ENCODE peak calls at places on chromosomes 12 and 14, in eight cellular contexts. E is body of pancreas; K is kidney; R is ovary; V is mucosa of descending colon; X is right atrium auricular region; A is heart left ventricle; C is CD8-positive, alpha-beta T cell. W is an unnamed sample. For H3K4me1, the result is how much of the 10 kb centered on the place peaks cover.

GRCh38 chr14:74915426-74915825 is 7.6 kb downstream of the RPS6KL1 start:
- DNase-seq in E (no peak), K (no peak), R (no peak), V (no peak), X (no peak), A (no peak), C (no peak), W (no peak)

GRCh38 chr12:52358575-52359350 is 8.5 kb downstream of the KRT85 start:
- DNase-seq in E (no peak), K (no peak), R (no peak), V (no peak), X (no peak), A (no peak), C (peak), W (no peak)

GRCh38 chr14:69010632-69011031 is 31.5 kb upstream of the ACTN1 start:
- DNase-seq in E (no peak), K (no peak), R (no peak), V (peak), X (no peak), A (no peak), C (peak), W (no peak)

GRCh38 chr12:82625523-82625922 is 61.2 kb upstream of the TMTC2 start:
- DNase-seq in E (no peak), K (no peak), R (no peak), V (no peak), X (no peak), A (no peak), C (no peak), W (no peak)

GRCh38 chr14:54814076-54814475 is 88.5 kb downstream of the GCH1 start:
- DNase-seq in E (no peak), K (no peak), R (no peak), V (no peak), X (no peak), A (no peak), C (no peak), W (peak)

GRCh38 chr12:65944637-65945036 is 120.4 kb downstream of the HMGA2 start:
- DNase-seq in E (no peak), K (no peak), R (no peak), V (no peak), X (no peak), A (no peak), C (no peak), W (no peak)

GRCh38 chr12:84757978-84758377 is 154.6 kb downstream of the SLC6A15 start:
- DNase-seq in E (no peak), K (no peak), R (no peak), V (no peak), X (no peak), A (no peak), C (no peak), W (no peak)

GRCh38 chr14:104436741-104437701 is 142.5 kb upstream of the C14orf180 start:
- DNase-seq in E (peak), K (peak), R (no peak), V (no peak), X (peak), A (peak), C (no peak), W (no peak)

GRCh38 chr12:120649442-120650248 is 9.2 kb downstream of the CABP1 start:
- DNase-seq in E (no peak), K (peak), R (no peak), V (no peak), X (no peak), A (peak), C (no peak), W (no peak)

GRCh38 chr14:53462931-53463778 is 310.0 kb upstream of the DDHD1 start:
- DNase-seq in E (no peak), K (no peak), R (no peak), V (no peak), X (no peak), A (no peak), C (no peak), W (no peak)

GRCh38 chr14:53460544-53460943 is 307.4 kb upstream of the DDHD1 start:
- DNase-seq in E (no peak), K (no peak), R (no peak), V (no peak), X (no peak), A (no peak), C (no peak), W (no peak)

GRCh38 chr14:53461823-53462222 is 308.7 kb upstream of the DDHD1 start:
- DNase-seq in E (no peak), K (no peak), R (no peak), V (no peak), X (no peak), A (no peak), C (no peak), W (no peak)

GRCh38 chr14:53458368-53458814 is 305.3 kb upstream of the DDHD1 start:
- DNase-seq in E (no peak), K (no peak), R (no peak), V (no peak), X (no peak), A (no peak), C (no peak), W (no peak)
- H3K4me3 ChIP-seq in E (no peak), K (no peak), R (no peak), V (no peak), X (no peak), A (no peak), C (no peak), W (no peak)

GRCh38 chr12:8911606-8912268 is 2.6 kb upstream of the PHC1 start:
- DNase-seq in E (no peak), K (no peak), R (no peak), V (no peak), X (no peak), A (no peak), C (no peak), W (no peak)
- H3K4me1 ChIP-seq in E (under half), K (under half), R (under half), V (under half), X (under half), A (under half), C (under half), W (under half)

DNA sequence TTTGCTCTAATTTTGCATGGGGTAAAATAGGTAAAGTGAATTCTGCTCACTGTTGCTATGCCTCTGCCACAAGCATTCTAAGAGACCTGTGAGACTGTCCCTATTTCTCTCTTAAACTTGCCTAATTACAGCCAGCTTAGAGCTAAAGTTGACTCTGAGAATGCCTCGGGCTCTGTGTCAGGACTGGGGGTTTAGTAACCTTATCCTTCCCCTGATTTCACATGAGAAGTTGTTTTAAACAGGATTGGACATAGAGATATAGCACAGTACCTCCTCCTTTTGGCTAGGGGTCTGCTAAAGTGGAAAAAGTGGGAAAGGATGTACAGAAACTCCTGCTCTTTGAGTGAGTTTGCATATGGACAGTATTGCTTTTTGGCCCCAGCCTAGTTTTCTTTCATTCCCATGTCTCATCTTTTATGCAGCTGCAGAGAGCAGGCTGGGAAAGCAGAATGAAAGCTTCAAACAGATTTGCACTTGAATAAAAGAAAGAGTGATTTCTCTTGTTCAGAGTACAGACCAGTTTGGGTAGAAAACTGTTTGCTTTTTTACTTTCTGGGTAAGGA is 122.0 kb downstream of the RAD51B start:
- DNase-seq in E (no peak), K (no peak), R (no peak), V (no peak), X (no peak), A (no peak), C (no peak), W (no peak)
- H3K4me3 ChIP-seq in E (no peak), K (no peak), R (no peak), V (no peak), X (no peak), A (no peak), C (no peak), W (no peak)

GRCh38 chr12:104581000-104581570 is 124.3 kb downstream of the CHST11 start:
- DNase-seq in E (no peak), K (no peak), R (no peak), V (no peak), X (no peak), A (no peak), C (no peak), W (no peak)

GRCh38 chr12:104578453-104578852 is 121.7 kb downstream of the CHST11 start:
- DNase-seq in E (no peak), K (no peak), R (no peak), V (no peak), X (no peak), A (no peak), C (no peak), W (no peak)

GRCh38 chr12:104576980-104577925 is 120.5 kb downstream of the CHST11 start:
- DNase-seq in E (no peak), K (no peak), R (no peak), V (no peak), X (no peak), A (no peak), C (no peak), W (no peak)

GRCh38 chr12:104582739-104583138 is 126.0 kb downstream of the CHST11 start:
- DNase-seq in E (no peak), K (no peak), R (no peak), V (no peak), X (no peak), A (no peak), C (no peak), W (no peak)

DNA sequence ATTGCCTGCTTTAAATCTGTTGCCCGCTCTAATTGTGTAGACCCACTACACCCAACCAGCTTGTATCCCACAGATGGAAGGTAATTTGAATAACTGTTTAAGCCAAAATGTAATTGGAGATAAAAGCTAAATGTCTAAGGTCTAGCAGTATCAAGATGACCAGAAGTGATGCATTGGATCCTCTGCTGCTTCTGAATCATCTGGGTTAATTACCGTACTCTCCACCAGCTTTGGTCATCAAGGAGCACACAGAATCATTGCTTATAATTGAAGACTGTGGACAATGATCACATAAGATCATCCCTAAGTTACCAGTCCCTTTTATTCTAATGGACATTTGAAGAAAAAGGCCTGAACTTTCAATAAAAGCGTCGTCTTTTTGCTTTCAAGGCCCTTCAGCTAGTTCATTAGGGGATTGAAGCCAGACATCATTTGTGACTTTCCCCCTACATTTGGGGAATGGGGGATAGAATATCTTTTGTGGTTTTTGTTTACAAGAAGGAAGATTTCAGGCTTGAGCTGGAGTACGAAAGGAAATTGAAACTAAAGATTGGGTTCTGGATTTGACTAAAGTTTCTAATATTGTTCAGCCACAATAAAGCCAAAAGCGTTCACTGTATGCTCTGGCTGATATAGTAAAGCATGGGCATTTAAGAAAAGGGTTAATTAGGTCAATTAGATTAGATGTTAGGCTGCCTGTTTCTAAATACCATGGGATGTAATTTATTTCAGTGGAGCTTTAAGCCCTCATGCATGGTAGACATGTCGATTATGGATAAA is 123.2 kb downstream of the CHST11 start:
- DNase-seq in E (no peak), K (no peak), R (no peak), V (no peak), X (no peak), A (no peak), C (no peak), W (no peak)
- H3K4me1 ChIP-seq in E (under half), K (under half), R (under half), V (under half), X (under half), A (under half), C (under half), W (under half)

GRCh38 chr14:21025374-21026151 is 702 bp upstream of the NDRG2 start:
- DNase-seq in E (peak), K (peak), R (peak), V (peak), X (peak), A (peak), C (peak), W (peak)

GRCh38 chr14:21023817-21024667 is 819 bp downstream of the NDRG2 start:
- DNase-seq in E (peak), K (no peak), R (peak), V (peak), X (no peak), A (peak), C (no peak), W (no peak)

GRCh38 chr14:21026988-21027315 is 2.1 kb upstream of the NDRG2 start:
- DNase-seq in E (no peak), K (no peak), R (peak), V (no peak), X (peak), A (peak), C (no peak), W (no peak)

GRCh38 chr14:21024668-21025373 is at the start of gene NDRG2:
- DNase-seq in E (peak), K (peak), R (peak), V (peak), X (peak), A (peak), C (peak), W (peak)

DNA sequence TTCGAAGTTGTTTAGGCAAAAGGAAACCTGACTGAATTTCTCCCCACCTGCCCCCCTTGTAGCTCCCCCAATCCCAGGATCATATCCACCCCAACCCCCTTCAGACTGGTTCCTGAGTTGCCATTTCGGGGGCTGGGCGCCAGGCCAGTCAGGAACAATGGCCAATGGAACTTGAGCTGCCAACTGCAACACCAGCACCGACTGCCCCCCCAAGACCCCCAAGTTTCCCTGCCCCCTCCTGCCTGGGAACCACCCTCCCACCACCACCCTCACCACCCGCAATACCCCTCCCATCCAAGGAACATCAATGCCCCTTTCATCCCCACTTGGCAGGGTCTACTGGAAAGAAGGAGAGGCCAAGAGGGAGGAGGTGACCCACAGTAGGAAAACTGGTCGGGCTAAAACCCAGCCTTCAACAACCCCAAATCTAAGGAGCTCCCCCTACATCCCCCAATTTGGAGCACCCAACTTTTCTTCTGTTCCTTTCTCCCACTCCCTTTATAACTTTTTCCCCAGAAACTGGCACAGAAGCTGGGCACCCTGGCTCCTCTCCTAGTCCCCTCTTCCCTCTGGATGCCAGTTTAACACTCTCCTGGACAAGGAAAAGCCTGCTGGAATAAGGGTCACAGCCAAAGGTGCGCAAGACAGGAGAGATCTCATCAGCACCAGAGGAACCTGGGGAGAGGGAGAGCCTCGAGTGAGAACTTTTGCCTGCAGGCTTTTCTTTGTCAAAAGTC is 1.6 kb upstream of the NDRG2 start:
- DNase-seq in E (no peak), K (no peak), R (peak), V (no peak), X (no peak), A (peak), C (no peak), W (no peak)
- H3K4me3 ChIP-seq in E (no peak), K (peak), R (peak), V (no peak), X (no peak), A (no peak), C (no peak), W (no peak)

DNA sequence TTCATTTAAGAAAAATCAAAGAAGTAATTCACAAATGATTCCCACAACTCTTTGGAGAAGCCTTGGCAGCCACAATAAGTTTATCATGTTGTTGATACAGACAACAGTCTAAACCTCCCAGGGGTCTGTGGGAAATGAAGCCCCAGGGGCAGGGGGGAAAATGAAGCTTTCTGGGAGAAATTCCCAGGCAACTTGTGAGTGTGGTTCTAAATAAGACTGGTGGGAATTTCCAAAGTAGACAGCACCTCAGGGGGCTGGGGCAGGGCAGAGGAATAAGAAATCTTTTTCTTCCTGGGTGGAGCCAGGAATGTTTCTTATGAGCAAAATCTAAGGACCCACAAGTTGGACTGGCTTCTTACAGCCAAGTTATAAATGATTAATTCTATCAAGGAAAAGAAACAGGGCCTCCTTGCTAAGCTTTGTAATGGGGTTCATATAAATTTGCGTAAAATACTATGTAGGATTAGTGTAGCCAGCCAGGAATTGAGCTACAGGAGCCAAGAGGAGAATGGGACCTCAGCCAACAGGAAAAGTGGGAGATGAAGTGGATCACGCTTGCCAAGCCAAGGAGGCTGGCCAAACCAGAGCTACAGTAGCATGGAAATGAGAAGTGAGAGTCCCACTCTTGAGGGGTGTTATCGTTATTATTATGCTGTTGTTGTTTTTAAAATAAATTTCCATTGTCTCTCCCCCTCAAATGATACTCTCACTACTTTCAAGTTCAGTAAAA is 182.9 kb upstream of the FAR2 start:
- DNase-seq in E (peak), K (no peak), R (peak), V (peak), X (no peak), A (peak), C (no peak), W (peak)
- H3K4me1 ChIP-seq in E (under half), K (under half), R (under half), V (under half), X (under half), A (under half), C (under half), W (under half)

GRCh38 chr12:124856132-124856841 is 7.4 kb downstream of the SCARB1 start:
- DNase-seq in E (no peak), K (no peak), R (peak), V (no peak), X (no peak), A (peak), C (no peak), W (no peak)
- H3K4me3 ChIP-seq in E (no peak), K (no peak), R (no peak), V (no peak), X (no peak), A (no peak), C (no peak), W (no peak)

GRCh38 chr14:103195828-103196615 is 72.8 kb downstream of the TNFAIP2 start:
- DNase-seq in E (no peak), K (peak), R (no peak), V (peak), X (no peak), A (no peak), C (no peak), W (no peak)
- H3K4me1 ChIP-seq in E (under half), K (under half), R (under half), V (under half), X (under half), A (under half), C (under half), W (under half)

W was measured in testis.